ENCODE peak calls at places on chromosomes 3 and 15, in nine cellular contexts. P, B, I, Z, L, U, Y, W and H are unnamed samples.

GRCh38 chr15:101805605-101806345 is 2.5 kb downstream of the OR4F6 start:
- DNase-seq in P (peak; percentile 68), B (no peak), I (no peak), Z (no peak), L (no peak), U (no peak), Y (no peak), W (no peak), H (no peak)

GRCh38 chr3:101722394-101723173 is 1.8 kb upstream of the CEP97 start:
- DNase-seq in P (no peak), B (no peak), I (peak; percentile 36), Z (no peak), L (no peak), U (peak; percentile 79), Y (no peak), W (no peak), H (no peak)

GRCh38 chr3:24303057-24303754 is 191.4 kb downstream of the THRB start:
- DNase-seq in P (no peak), B (no peak), I (no peak), Z (no peak), L (no peak), U (no peak), Y (no peak), W (no peak), H (no peak)

GRCh38 chr15:23422946-23423708 is 23.9 kb downstream of the GOLGA6L2 start:
- DNase-seq in P (no peak), B (no peak), I (no peak), Z (peak; percentile 30), L (peak; percentile 28), U (no peak), Y (no peak), W (no peak), H (no peak)

GRCh38 chr15:53962646-53963561 is 15.3 kb upstream of the UNC13C start:
- DNase-seq in P (no peak), B (no peak), I (no peak), Z (no peak), L (peak; percentile 26), U (peak; percentile 18), Y (no peak), W (peak; percentile 27), H (peak; percentile 43)

GRCh38 chr15:56001476-56002078 is 8.2 kb upstream of the NEDD4 start:
- DNase-seq in P (peak; percentile 85), B (no peak), I (no peak), Z (no peak), L (no peak), U (no peak), Y (no peak), W (no peak), H (no peak)

GRCh38 chr3:78337801-78338211 is 1297.9 kb downstream of the ROBO2 start:
- DNase-seq in P (no peak), B (no peak), I (no peak), Z (no peak), L (peak; percentile 31), U (no peak), Y (no peak), W (no peak), H (no peak)

GRCh38 chr3:144557515-144557914 is 585.9 kb downstream of the DIPK2A start:
- DNase-seq in P (no peak), B (no peak), I (no peak), Z (no peak), L (peak; percentile 26), U (no peak), Y (no peak), W (no peak), H (no peak)

GRCh38 chr15:68789921-68790575 is 30.6 kb downstream of the ANP32A start:
- DNase-seq in P (no peak), B (no peak), I (no peak), Z (peak; percentile 45), L (peak; percentile 21), U (no peak), Y (no peak), W (no peak), H (no peak)

GRCh38 chr3:112132975-112133448 is at the start of gene GCSAM:
- DNase-seq in P (peak; percentile 81), B (peak; percentile 45), I (peak; percentile 78), Z (peak; percentile 44), L (no peak), U (peak; percentile 67), Y (no peak), W (no peak), H (peak; percentile 13)

GRCh38 chr3:161893972-161894371 is 397.4 kb downstream of the OTOL1 start:
- DNase-seq in P (no peak), B (no peak), I (no peak), Z (no peak), L (peak; percentile 64), U (no peak), Y (no peak), W (no peak), H (no peak)

DNA sequence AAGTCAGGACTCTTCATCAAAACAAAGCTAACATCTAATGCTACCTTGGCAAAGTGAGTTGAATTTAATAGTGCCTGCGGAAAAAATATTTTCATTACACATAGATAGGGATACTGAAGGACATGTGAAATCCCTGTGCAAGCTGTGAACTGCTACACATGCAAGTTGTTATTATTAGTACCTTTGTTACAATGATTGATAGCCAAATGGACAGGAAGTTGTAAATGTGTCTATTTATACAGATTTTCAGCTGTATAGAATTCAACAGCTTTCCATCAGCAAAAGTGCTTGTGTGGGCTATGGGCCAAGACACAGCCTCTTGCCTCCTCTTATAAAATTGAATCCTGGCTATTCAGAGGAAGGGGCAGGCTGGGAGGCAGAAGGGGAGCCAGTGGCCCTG is 47.8 kb downstream of the UMPS start:
- DNase-seq in P (no peak), B (no peak), I (no peak), Z (no peak), L (no peak), U (no peak), Y (no peak), W (no peak), H (no peak)
- H3K4me1 ChIP-seq in P (peaks cover 28% of the 10 kb centered on the region), B (peaks cover 5% of the 10 kb centered on the region), I (no peaks in the 10 kb centered on the region), Z (peaks cover 99% of the 10 kb centered on the region), L (peaks cover 38% of the 10 kb centered on the region), U (no peaks in the 10 kb centered on the region), Y (peaks cover 84% of the 10 kb centered on the region), W (peaks cover 14% of the 10 kb centered on the region), H (peaks cover 41% of the 10 kb centered on the region)

GRCh38 chr3:43353923-43354670 is 67.8 kb downstream of the SNRK start:
- DNase-seq in P (no peak), B (no peak), I (no peak), Z (no peak), L (no peak), U (no peak), Y (no peak), W (no peak), H (no peak)
- H3K9me3 ChIP-seq in P (peaks cover 15% of the 10 kb centered on the region), B (peaks cover 37% of the 10 kb centered on the region), I (no peaks in the 10 kb centered on the region), Z (peaks cover 7% of the 10 kb centered on the region), L (no peaks in the 10 kb centered on the region), U (peaks cover 57% of the 10 kb centered on the region), Y (peaks cover 24% of the 10 kb centered on the region), W (no peaks in the 10 kb centered on the region), H (no peaks in the 10 kb centered on the region)

GRCh38 chr3:127545711-127546457 is 44.6 kb downstream of the TPRA1 start:
- DNase-seq in P (no peak), B (no peak), I (no peak), Z (no peak), L (no peak), U (no peak), Y (no peak), W (no peak), H (no peak)

GRCh38 chr3:127546517-127546916 is 44.0 kb downstream of the TPRA1 start:
- DNase-seq in P (no peak), B (no peak), I (no peak), Z (no peak), L (no peak), U (no peak), Y (no peak), W (no peak), H (no peak)

GRCh38 chr3:127547761-127548605 is 42.5 kb downstream of the TPRA1 start:
- DNase-seq in P (peak; percentile 16), B (peak; percentile 70), I (peak; percentile 77), Z (peak; percentile 81), L (peak; percentile 76), U (peak; percentile 53), Y (no peak), W (peak; percentile 68), H (peak; percentile 78)

GRCh38 chr3:127544806-127545545 is 45.6 kb downstream of the TPRA1 start:
- DNase-seq in P (no peak), B (no peak), I (no peak), Z (no peak), L (no peak), U (no peak), Y (no peak), W (no peak), H (no peak)

DNA sequence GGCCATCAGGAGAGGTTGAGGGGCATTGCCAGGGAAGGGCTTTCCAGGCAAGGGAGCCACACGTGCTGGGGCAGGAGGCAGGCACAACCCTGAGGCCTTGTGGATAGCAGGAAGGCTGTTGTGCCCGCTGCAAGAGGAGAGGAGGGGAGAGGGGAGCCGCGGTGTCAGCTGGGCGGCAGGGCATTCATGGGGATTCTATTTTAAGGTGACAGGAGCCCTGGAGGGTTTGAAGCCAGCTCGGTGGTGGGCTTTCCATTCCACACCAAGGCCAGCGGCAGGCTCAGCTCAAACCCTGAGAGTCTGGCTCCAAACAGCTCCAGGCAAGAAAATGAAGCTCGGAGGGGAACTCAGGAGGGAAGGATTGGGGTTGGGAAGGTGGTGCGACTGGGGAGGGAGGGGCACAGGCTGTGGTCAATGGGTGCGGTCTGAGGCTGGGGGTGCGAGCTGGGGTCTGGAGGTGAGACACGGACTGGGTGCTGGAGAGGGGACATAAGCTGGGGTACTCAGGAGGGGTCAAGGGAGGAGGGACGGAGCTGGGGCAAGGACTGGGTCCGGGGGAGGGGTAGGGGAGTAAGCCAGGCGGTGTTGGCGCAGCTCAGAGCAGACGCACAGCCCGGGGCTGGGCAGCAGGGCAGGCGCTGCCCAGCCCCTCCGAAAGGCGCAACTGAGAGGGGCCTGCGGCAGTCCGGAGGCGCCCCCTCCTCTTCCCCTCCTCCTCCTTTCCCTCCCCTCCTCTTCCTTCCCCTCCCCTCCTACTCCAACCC is 43.4 kb downstream of the TPRA1 start:
- DNase-seq in P (no peak), B (no peak), I (no peak), Z (peak; percentile 55), L (no peak), U (no peak), Y (no peak), W (no peak), H (no peak)
- H3K4me3 ChIP-seq in P (peak overlapping the region; percentile 41), B (peak overlapping the region; percentile 48), I (peak overlapping the region; percentile 60), Z (peak overlapping the region; percentile 80), L (no peak overlapping the region), U (no peak overlapping the region), Y (peak overlapping the region; percentile 78), W (peak overlapping the region; percentile 5), H (no peak overlapping the region)

GRCh38 chr15:64009798-64010241 is 36.5 kb downstream of the DAPK2 start:
- DNase-seq in P (peak; percentile 88), B (peak; percentile 36), I (peak; percentile 73), Z (no peak), L (peak; percentile 87), U (peak; percentile 58), Y (no peak), W (no peak), H (no peak)

GRCh38 chr15:64010719-64011118 is 35.6 kb downstream of the DAPK2 start:
- DNase-seq in P (peak; percentile 95), B (peak; percentile 80), I (peak; percentile 90), Z (peak; percentile 66), L (peak; percentile 93), U (peak; percentile 91), Y (no peak), W (peak; percentile 77), H (peak; percentile 91)

GRCh38 chr15:64014995-64015394 is 31.3 kb downstream of the DAPK2 start:
- DNase-seq in P (no peak), B (no peak), I (no peak), Z (peak; percentile 64), L (no peak), U (no peak), Y (no peak), W (peak; percentile 81), H (peak; percentile 74)

GRCh38 chr15:64016257-64016656 is 30.0 kb downstream of the DAPK2 start:
- DNase-seq in P (no peak), B (no peak), I (no peak), Z (no peak), L (no peak), U (no peak), Y (no peak), W (no peak), H (no peak)

GRCh38 chr15:64013179-64014043 is 32.9 kb downstream of the DAPK2 start:
- DNase-seq in P (peak; percentile 72), B (no peak), I (no peak), Z (no peak), L (peak; percentile 59), U (peak; percentile 18), Y (no peak), W (no peak), H (no peak)
- H3K4me1 ChIP-seq in P (peaks cover 65% of the 10 kb centered on the region), B (peaks cover 29% of the 10 kb centered on the region), I (peaks cover 12% of the 10 kb centered on the region), Z (peaks cover 86% of the 10 kb centered on the region), L (peaks cover 64% of the 10 kb centered on the region), U (peaks cover 25% of the 10 kb centered on the region), Y (no peaks in the 10 kb centered on the region), W (peaks cover 69% of the 10 kb centered on the region), H (peaks cover 37% of the 10 kb centered on the region)